ENCODE peak calls at places on chromosomes 11 and 22, in five cellular contexts. U is GM12878, G is stomach, F is esophagus muscularis mucosa, Y is HepG2. Q is an unnamed sample. For H3K36me3, the result is how much of the 10 kb centered on the place peaks cover.

GRCh38 chr22:36594569-36594968 is 65.6 kb upstream of the EIF3D start:
- DNase-seq in U (no peak), G (no peak), F (no peak), Y (no peak), Q (no peak)

GRCh38 chr11:3341298-3341697 is 37.6 kb downstream of the ZNF195 start:
- DNase-seq in U (no peak), G (peak), F (no peak), Y (peak), Q (peak)

GRCh38 chr11:8233691-8234424 is 29.8 kb downstream of the LMO1 start:
- DNase-seq in U (no peak), G (no peak), F (no peak), Y (no peak), Q (no peak)

GRCh38 chr11:78941226-78941851 is 366.7 kb upstream of the NARS2 start:
- DNase-seq in U (no peak), G (no peak), F (no peak), Y (no peak), Q (no peak)

GRCh38 chr11:134120143-134120850 is 51.4 kb downstream of the JAM3 start:
- DNase-seq in U (no peak), G (peak), F (peak), Y (no peak), Q (peak)

GRCh38 chr11:35364101-35364780 is 55.1 kb downstream of the SLC1A2 start:
- DNase-seq in U (no peak), G (peak), F (peak), Y (no peak), Q (peak)

GRCh38 chr11:88043149-88043548 is 132.1 kb downstream of the RAB38 start:
- DNase-seq in U (no peak), G (no peak), F (no peak), Y (no peak), Q (no peak)

GRCh38 chr11:203945-204586 is 3.1 kb downstream of the BET1L start:
- DNase-seq in U (no peak), G (peak), F (no peak), Y (no peak), Q (peak)

GRCh38 chr22:17729561-17729960 is 44.7 kb downstream of the BID start:
- DNase-seq in U (no peak), G (no peak), F (no peak), Y (no peak), Q (no peak)

GRCh38 chr22:30861131-30861530 is 107.4 kb downstream of the MORC2 start:
- DNase-seq in U (no peak), G (peak), F (no peak), Y (no peak), Q (no peak)

GRCh38 chr11:11866203-11866602 is 24.4 kb downstream of the USP47 start:
- DNase-seq in U (no peak), G (no peak), F (no peak), Y (no peak), Q (no peak)

GRCh38 chr11:122045181-122045586 is 70.8 kb downstream of the BLID start:
- DNase-seq in U (no peak), G (no peak), F (no peak), Y (no peak), Q (no peak)

GRCh38 chr11:77147668-77148321 is 19.7 kb downstream of the MYO7A start:
- DNase-seq in U (no peak), G (peak), F (no peak), Y (no peak), Q (no peak)

GRCh38 chr11:104819603-104820002 is 78.7 kb downstream of the CASP12 start:
- DNase-seq in U (no peak), G (no peak), F (no peak), Y (no peak), Q (no peak)

GRCh38 chr11:40302669-40303068 is 1156.8 kb downstream of the LRRC4C start:
- DNase-seq in U (no peak), G (no peak), F (no peak), Y (no peak), Q (no peak)

GRCh38 chr11:123122852-123123251 is 60.9 kb upstream of the HSPA8 start:
- DNase-seq in U (no peak), G (no peak), F (no peak), Y (no peak), Q (no peak)

GRCh38 chr11:69911310-69912160 is 92.3 kb upstream of the FGF3 start:
- DNase-seq in U (no peak), G (no peak), F (no peak), Y (no peak), Q (no peak)

GRCh38 chr11:134418119-134418840 is 6.2 kb upstream of the B3GAT1 start:
- DNase-seq in U (no peak), G (no peak), F (no peak), Y (no peak), Q (no peak)

GRCh38 chr11:84105148-84105547 is 819.0 kb upstream of the CCDC90B start:
- DNase-seq in U (no peak), G (no peak), F (no peak), Y (no peak), Q (no peak)

GRCh38 chr11:26947379-26947844 is 46.5 kb upstream of the FIBIN start:
- DNase-seq in U (no peak), G (no peak), F (no peak), Y (no peak), Q (peak)

GRCh38 chr11:63274776-63275175 is 31.4 kb upstream of the SLC22A25 start:
- DNase-seq in U (no peak), G (no peak), F (no peak), Y (peak), Q (no peak)

GRCh38 chr11:12509371-12509770 is 132.0 kb downstream of the PARVA start:
- DNase-seq in U (no peak), G (no peak), F (peak), Y (no peak), Q (no peak)

GRCh38 chr22:48566741-48567140 is 1260.9 kb downstream of the BRD1 start:
- DNase-seq in U (no peak), G (no peak), F (no peak), Y (no peak), Q (no peak)

GRCh38 chr22:19517171-19517500 is 7.1 kb downstream of the CLDN5 start:
- DNase-seq in U (no peak), G (no peak), F (no peak), Y (no peak), Q (no peak)

GRCh38 chr11:109223441-109223840 is 198.5 kb upstream of the C11orf87 start:
- DNase-seq in U (no peak), G (no peak), F (no peak), Y (no peak), Q (no peak)

GRCh38 chr11:68341557-68342458 is 29.4 kb downstream of the LRP5 start:
- DNase-seq in U (no peak), G (no peak), F (no peak), Y (no peak), Q (no peak)

GRCh38 chr22:29142116-29142515 is 63.6 kb upstream of the EMID1 start:
- DNase-seq in U (no peak), G (no peak), F (no peak), Y (no peak), Q (no peak)

GRCh38 chr22:24049978-24050377 is 38.9 kb downstream of the CABIN1 start:
- DNase-seq in U (no peak), G (no peak), F (no peak), Y (no peak), Q (no peak)

GRCh38 chr22:24053481-24054226 is 42.5 kb downstream of the CABIN1 start:
- DNase-seq in U (peak), G (no peak), F (no peak), Y (no peak), Q (no peak)

GRCh38 chr22:24049211-24049610 is 38.1 kb downstream of the CABIN1 start:
- DNase-seq in U (no peak), G (no peak), F (no peak), Y (no peak), Q (no peak)

GRCh38 chr22:24051568-24051967 is 40.5 kb downstream of the CABIN1 start:
- DNase-seq in U (no peak), G (no peak), F (no peak), Y (no peak), Q (no peak)

DNA sequence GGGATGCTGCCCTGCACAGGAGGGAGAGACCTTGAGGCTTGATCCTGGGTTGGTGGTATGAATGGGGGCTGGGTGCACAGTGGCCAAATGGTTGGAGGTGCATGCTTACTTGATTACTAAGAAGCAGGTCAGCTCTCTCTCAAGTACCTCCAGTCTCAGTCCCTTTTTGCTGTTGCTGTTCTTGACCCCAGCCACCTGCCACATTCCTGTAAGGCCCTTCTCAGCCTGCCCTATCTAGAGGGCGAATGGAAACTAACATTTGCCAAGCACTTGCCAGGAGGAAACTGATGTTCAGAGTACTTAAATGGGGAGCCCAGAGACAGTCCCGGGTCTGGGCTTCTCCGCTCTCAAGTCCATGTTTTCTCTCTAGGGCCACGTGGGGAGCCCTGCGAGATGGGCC is 39.9 kb downstream of the CABIN1 start:
- DNase-seq in U (no peak), G (no peak), F (no peak), Y (no peak), Q (no peak)
- H3K27ac ChIP-seq in U (no peak), G (no peak), F (no peak), Y (no peak), Q (no peak)

DNA sequence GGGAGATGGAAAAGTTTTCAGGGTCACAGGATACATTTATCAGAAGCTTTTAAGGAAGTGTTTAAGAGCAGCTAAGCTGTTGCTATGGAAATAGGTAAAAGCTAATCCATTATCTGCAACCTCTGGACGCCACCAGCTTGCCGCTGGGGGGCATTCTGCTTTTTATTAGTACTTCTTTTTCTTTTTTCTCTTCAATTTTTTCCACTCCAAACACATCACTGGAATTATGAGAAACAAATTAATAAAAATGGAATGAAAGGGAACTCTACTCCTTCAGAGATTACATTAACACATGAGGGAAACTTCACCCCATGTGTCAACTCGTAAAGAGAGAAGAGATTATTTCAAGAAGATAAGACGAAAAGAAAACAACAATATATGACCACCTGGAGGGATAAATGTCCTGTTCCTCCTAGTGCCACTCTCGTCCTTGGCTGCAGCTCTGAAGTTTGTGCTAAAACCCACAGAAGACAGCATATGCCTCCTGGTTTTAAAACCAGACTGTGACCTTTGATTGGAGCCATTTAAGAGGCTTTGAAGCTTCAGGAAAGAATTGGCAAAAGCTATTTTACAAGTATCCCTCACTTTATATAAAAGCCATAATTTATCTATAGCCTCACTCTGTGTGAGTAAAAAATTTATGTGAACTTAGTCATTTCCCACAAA is 972.8 kb downstream of the OPCML start:
- DNase-seq in U (no peak), G (no peak), F (peak), Y (no peak), Q (no peak)
- TF ChIP-seq EP300 in U (no peak), G (no peak), F (no peak), Y (no peak), Q (no peak)

DNA sequence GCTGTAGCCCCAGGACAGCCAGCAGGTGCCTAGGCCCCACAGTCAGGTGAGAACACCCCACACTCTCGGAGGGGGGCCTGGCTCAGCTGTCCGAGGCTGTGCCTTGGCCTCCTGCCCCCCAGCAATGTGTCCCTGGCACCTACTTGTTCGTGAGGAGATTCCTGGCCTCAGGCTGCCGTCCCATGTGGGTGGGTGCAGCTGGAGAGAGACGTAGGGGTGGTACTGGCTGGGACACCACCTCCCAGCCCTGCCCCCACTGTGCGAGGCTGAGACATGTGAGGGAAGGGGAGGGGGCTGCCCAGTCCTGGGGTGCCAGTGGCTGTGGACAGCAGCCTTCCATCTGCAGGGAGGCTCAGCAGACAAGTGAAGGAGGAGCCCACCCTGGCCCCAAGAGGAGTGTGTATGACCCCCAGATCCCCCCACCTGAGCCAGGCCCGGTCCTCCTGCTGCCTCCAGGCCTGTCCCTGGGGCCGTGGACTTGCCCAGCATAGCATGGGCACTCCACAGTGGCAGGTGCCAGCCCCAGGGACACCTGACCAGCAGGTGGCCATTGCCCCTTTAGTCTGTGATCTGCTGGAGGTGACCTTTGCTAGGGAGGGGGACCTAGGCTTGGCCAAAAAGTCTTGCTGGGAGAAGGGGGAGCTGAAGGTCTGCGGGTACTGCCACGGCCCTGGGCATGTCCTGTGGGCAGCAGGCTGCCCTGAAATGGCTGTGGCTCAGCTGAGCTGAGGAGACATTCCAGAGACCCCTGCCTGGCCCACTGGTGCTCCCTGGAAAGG is 17.0 kb downstream of the IL17REL start:
- DNase-seq in U (no peak), G (peak), F (no peak), Y (no peak), Q (peak)
- H3K36me3 ChIP-seq in U (under half), G (under half), F (under half), Y (under half), Q (under half)

DNA sequence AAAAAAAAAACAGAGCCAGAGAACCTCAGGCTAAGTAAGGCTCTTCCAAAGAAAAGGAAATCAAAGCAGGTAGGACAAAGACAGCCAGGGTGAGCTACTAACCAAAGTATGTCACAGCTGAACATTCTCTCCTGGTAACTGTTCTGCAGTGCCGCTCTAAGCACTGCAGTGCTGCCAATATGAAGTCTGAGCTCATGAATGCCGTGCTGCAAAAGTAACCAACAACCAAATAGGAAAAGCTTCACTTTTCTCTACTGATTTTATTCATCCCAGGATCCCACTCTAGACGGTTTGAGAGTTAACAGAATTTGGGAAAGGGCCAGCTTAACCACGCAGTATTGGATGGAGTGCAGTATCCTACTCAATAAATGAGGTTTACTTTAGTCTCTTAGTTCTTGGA is 3.5 kb downstream of the SIK3 start:
- DNase-seq in U (no peak), G (no peak), F (no peak), Y (no peak), Q (no peak)
- H3K27ac ChIP-seq in U (no peak), G (peak), F (peak), Y (no peak), Q (no peak)

GRCh38 chr22:38172489-38173155 is 9.0 kb downstream of the PLA2G6 start:
- DNase-seq in U (no peak), G (peak), F (no peak), Y (peak), Q (no peak)
- TF ChIP-seq EP300 in U (no peak), G (no peak), F (no peak), Y (no peak), Q (peak)

DNA sequence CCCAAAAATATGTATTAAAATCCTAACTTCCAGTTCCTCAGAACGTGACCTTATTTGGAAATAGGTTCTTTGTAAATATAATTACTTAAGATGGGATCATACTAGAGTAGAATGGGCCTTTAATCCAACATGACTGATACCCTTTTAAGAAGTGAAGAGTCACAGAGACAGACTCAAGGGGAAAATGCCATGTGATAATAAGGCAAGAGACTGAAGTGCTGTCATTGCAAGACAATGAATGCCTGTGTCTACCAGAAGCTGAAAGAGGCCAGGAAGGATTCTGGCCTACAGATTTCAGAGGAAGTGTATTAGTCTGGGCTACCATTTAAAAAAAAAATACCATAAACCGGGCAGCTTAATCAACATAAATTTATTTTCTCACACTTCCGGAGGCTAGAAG is 85.9 kb upstream of the LRRC55 start:
- DNase-seq in U (no peak), G (no peak), F (no peak), Y (no peak), Q (no peak)
- H3K36me3 ChIP-seq in U (under half), G (under half), F (under half), Y (under half), Q (under half)

DNA sequence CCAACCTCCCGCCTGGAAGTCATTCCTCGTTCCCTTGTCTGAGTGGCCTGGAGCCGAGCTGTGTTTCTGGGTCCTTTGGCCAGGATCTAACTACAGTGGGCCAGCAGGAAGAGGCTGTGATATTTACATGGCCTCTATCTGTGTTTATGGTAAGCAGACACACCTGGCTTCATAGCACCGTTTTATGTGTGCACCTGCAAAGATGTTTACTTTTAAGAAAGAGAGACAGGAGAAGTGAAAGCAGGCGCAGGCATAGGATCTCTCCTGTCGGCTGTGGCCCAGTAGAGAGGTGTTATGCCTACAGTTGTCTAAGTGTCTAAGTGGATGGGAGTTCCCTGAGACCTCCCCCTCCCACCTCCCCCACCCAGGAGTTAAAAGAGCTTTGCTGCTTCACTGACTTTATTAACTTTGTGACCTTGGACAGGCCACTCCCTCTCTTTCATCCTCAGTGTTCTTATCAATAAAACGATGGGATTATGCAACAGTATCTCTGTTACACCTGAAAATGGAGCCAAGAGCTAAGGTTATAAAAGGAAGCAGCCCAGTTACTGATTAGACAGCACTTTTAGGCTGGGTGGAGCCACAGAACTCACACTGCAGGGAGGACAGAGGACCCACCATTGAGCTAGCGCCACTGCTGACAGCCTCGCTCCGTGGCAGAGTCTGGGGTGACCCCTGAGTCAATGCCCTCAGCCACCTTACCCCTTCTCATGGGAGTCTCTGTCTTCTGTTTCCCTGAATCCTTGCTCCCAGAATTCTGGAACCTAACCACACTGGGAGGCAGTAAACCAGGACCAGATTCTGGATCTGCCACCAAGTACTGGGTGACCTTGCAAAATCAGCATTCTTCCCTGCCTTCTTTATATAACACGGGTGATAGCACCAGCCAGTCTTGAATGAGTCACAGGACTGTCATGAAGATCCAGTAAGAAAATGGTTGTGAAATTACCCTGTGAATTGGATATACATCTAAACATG is 22.0 kb downstream of the ST14 start:
- DNase-seq in U (no peak), G (peak), F (no peak), Y (peak), Q (no peak)
- H3K27ac ChIP-seq in U (no peak), G (peak), F (no peak), Y (peak), Q (no peak)

GRCh38 chr11:128685383-128686044 is 8.4 kb upstream of the FLI1 start:
- DNase-seq in U (no peak), G (no peak), F (no peak), Y (no peak), Q (no peak)
- TF ChIP-seq EP300 in U (no peak), G (no peak), F (no peak), Y (no peak), Q (no peak)

GRCh38 chr22:37961062-37961461 is 7.6 kb downstream of the POLR2F start:
- DNase-seq in U (no peak), G (no peak), F (no peak), Y (no peak), Q (no peak)

GRCh38 chr22:37959231-37959825 is 5.8 kb downstream of the POLR2F start:
- DNase-seq in U (no peak), G (no peak), F (no peak), Y (no peak), Q (no peak)

GRCh38 chr22:37953062-37953436 is 352 bp downstream of the C22orf23 start:
- DNase-seq in U (no peak), G (no peak), F (no peak), Y (no peak), Q (no peak)

GRCh38 chr22:37953437-37954179 is at the start of the genes C22orf23 and POLR2F:
- DNase-seq in U (peak), G (peak), F (peak), Y (peak), Q (peak)

DNA sequence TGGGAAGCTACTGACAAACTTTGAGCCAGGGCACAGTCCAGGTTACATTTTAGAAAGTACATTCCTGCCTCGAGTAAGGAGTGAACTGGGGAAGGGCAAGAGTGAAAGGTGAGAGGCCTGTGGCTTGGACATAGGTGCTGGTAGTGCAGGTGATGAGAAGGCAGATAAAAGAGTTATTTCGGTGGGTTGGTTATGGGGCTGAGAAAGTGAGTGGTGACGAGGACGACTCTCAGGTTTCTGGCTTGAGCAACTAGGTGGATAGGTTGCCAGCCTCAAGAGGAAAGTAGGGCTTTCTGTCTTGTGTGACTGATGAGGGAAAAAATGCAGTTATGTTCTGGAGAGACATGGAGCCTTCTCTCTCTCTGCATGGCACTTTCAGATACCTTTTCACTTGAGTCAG is 3.7 kb downstream of the POLR2F start:
- DNase-seq in U (no peak), G (no peak), F (no peak), Y (no peak), Q (no peak)
- H3K36me3 ChIP-seq in U (under half), G (half or more), F (half or more), Y (under half), Q (under half)

Q was measured in ovary.